ENCODE peak calls at places on chromosome 12, in four cellular contexts. L is GM13976, X is upper lobe of right lung, M is mucosa of descending colon. Z is an unnamed sample.

GRCh38 chr12:108596854-108597558 is 878 bp downstream of the TMEM119 start:
- DNase-seq in L (no peak), X (no peak), M (no peak), Z (no peak)

GRCh38 chr12:98896938-98897337 is 251.8 kb downstream of the APAF1 start:
- DNase-seq in X (no peak), L (no peak), M (no peak), Z (no peak)

GRCh38 chr12:46901464-46902205 is 75.8 kb upstream of the SLC38A4 start:
- DNase-seq in L (no peak), M (no peak), X (no peak), Z (no peak)

GRCh38 chr12:27974735-27975221 is 2.2 kb upstream of the PTHLH start:
- DNase-seq in L (peak; percentile 29), M (no peak), X (no peak), Z (no peak)

GRCh38 chr12:20212658-20213387 is 155.5 kb upstream of the PDE3A start:
- DNase-seq in L (no peak), M (peak; percentile 50), X (peak; percentile 73), Z (peak; percentile 65)

GRCh38 chr12:94867066-94867855 is 136.2 kb downstream of the NDUFA12 start:
- DNase-seq in X (no peak), L (peak; percentile 54), M (no peak), Z (no peak)

GRCh38 chr12:4290011-4290790 is 16.6 kb downstream of the CCND2 start:
- DNase-seq in X (no peak), M (no peak), L (no peak), Z (no peak)

GRCh38 chr12:13289644-13290285 is 93.2 kb downstream of the EMP1 start:
- DNase-seq in X (no peak), L (no peak), M (no peak), Z (no peak)

GRCh38 chr12:121989266-121989950 is 32.3 kb upstream of the BCL7A start:
- DNase-seq in M (no peak), X (no peak), L (no peak), Z (no peak)

GRCh38 chr12:19402743-19403400 is 36.4 kb upstream of the AEBP2 start:
- DNase-seq in X (peak; percentile 72), M (no peak), L (no peak), Z (no peak)

GRCh38 chr12:11856971-11857370 is 207.5 kb downstream of the ETV6 start:
- DNase-seq in X (no peak), M (no peak), L (no peak), Z (no peak)

GRCh38 chr12:91099373-91099772 is 11.9 kb downstream of the LUM start:
- DNase-seq in L (no peak), M (no peak), X (no peak), Z (no peak)

GRCh38 chr12:13181375-13182070 is 15.0 kb upstream of the EMP1 start:
- DNase-seq in X (no peak), L (no peak), M (no peak), Z (no peak)

GRCh38 chr12:19021646-19022045 is 107.9 kb upstream of the PLEKHA5 start:
- DNase-seq in L (no peak), M (no peak), X (no peak), Z (no peak)

GRCh38 chr12:107515446-107515958 is 170.1 kb upstream of the PWP1 start:
- DNase-seq in M (no peak), L (no peak), X (no peak), Z (no peak)

GRCh38 chr12:57846577-57847319 is at the start of gene CTDSP2:
- DNase-seq in L (peak; percentile 98), X (peak; percentile 99), M (peak; percentile 99), Z (peak; percentile 100)

GRCh38 chr12:1179128-1179527 is 188.1 kb downstream of the ERC1 start:
- DNase-seq in X (no peak), L (no peak), M (no peak), Z (no peak)

GRCh38 chr12:58416211-58416610 is 474.8 kb downstream of the ATP23 start:
- DNase-seq in M (no peak), L (no peak), X (no peak), Z (no peak)

GRCh38 chr12:533718-534117 is 74.0 kb downstream of the B4GALNT3 start:
- DNase-seq in L (no peak), X (no peak), M (no peak), Z (no peak)

GRCh38 chr12:2180737-2181082 is 127.9 kb downstream of the CACNA1C start:
- DNase-seq in X (no peak), L (no peak), M (no peak), Z (no peak)

GRCh38 chr12:95522692-95523091 is 28.6 kb downstream of the USP44 start:
- DNase-seq in X (no peak), L (no peak), M (no peak), Z (no peak)

GRCh38 chr12:112906712-112907414 is at the start of gene OAS1:
- DNase-seq in L (peak; percentile 72), X (no peak), M (peak; percentile 46), Z (peak; percentile 68)

DNA sequence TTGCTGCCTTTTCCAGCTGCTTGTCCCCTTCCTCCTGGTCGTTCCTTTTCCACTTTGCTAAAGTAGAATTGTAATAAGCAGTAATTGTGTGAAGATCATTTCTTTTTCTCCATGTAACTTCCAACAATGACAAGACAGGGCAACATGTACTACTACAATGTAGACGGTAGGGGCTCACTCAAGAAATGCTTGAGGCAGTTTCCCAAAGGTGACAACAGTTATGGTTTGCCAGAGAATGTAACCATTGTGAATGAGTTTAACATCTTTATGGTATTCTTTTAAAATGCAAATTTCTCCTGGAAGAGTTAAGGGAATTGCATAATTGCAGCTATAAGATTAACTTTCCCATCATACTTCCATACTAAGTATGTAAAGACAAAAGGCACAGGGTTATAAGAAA is 23.8 kb upstream of the PHLDA1 start:
- DNase-seq in X (no peak), M (no peak), L (no peak), Z (no peak)
- TF ChIP-seq CTCF in X (no peak), M (no peak), L (no peak), Z (no peak)

DNA sequence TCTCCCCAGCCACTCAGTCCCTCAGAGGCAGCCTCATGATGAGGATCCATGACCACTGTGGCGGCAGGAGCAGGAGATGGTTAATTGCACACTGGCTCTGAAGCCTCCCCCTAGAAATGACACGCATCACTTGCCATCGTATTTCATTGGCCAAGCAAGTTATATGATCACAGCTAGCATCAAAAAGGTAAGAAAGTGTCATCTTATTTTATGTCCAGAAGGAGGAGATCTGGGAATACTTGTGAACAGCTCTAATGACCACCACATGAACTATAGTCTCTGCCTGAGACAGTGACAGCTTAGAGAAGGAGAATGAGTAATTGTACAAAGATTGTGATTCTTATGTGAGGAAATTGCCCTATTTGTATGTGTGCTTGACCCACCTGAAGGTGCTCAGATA is 363.4 kb downstream of the NUAK1 start:
- DNase-seq in M (no peak), X (no peak), L (no peak), Z (no peak)
- TF ChIP-seq CTCF in M (no peak), X (peak; percentile 5), L (no peak), Z (no peak)

GRCh38 chr12:54824402-54824801 is 29.9 kb upstream of the MUCL1 start:
- DNase-seq in X (no peak), M (no peak), L (no peak), Z (no peak)
- TF ChIP-seq CTCF in X (peak; percentile 14), M (no peak), L (no peak), Z (peak; percentile 34)

GRCh38 chr12:24591079-24591626 is 357.7 kb downstream of the BCAT1 start:
- DNase-seq in M (no peak), L (no peak), X (no peak), Z (no peak)

GRCh38 chr12:24596768-24597388 is 352.0 kb downstream of the BCAT1 start:
- DNase-seq in M (no peak), L (peak; percentile 31), X (no peak), Z (no peak)

GRCh38 chr12:24592048-24592447 is 356.9 kb downstream of the BCAT1 start:
- DNase-seq in M (no peak), L (no peak), X (no peak), Z (no peak)

GRCh38 chr12:24599737-24600136 is 349.2 kb downstream of the BCAT1 start:
- DNase-seq in L (no peak), M (no peak), X (no peak), Z (no peak)

DNA sequence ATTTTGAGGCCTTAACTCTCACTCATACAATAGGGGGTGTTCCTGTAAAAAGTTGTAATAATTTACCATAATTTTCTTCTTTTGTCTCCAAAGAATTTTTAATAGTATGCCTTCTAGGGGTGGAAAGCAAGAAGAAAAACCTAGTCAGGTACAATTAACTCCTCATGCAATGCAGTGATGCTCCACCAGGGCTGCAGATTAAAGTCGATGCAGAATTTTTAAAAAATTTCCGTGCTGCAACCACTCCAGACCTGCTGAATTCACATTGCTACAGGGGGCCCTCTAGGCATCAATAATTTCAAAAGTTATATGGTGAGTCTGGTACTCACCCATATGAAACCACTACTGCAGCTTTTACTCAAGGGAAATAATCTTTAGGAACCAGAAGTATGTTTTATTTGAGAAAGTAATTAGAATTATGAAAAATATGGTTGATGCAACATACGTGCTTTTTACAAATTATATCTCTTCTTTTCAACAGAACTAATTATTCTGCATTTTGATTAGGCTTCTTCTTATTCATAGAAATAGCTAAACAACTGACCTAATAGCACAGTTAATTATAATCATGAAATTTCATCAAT is 353.2 kb downstream of the BCAT1 start:
- DNase-seq in M (no peak), L (no peak), X (no peak), Z (no peak)
- TF ChIP-seq CTCF in M (no peak), L (no peak), X (peak; percentile 9), Z (no peak)

GRCh38 chr12:125533434-125534029 is 468.3 kb downstream of the AACS start:
- DNase-seq in M (peak; percentile 53), X (peak; percentile 73), L (peak; percentile 72), Z (peak; percentile 25)
- TF ChIP-seq CTCF in M (peak; percentile 46), X (peak; percentile 74), L (peak; percentile 75), Z (peak; percentile 54)

GRCh38 chr12:68467514-68467913 is 135.4 kb upstream of the MDM1 start:
- DNase-seq in M (no peak), X (no peak), L (no peak), Z (no peak)

GRCh38 chr12:68474467-68475204 is 136.1 kb upstream of the RAP1B start:
- DNase-seq in L (no peak), M (no peak), X (no peak), Z (no peak)

GRCh38 chr12:68470664-68471328 is 138.6 kb upstream of the MDM1 start:
- DNase-seq in X (no peak), L (no peak), M (no peak), Z (no peak)

GRCh38 chr12:68468036-68468435 is 135.9 kb upstream of the MDM1 start:
- DNase-seq in X (no peak), L (no peak), M (no peak), Z (no peak)

DNA sequence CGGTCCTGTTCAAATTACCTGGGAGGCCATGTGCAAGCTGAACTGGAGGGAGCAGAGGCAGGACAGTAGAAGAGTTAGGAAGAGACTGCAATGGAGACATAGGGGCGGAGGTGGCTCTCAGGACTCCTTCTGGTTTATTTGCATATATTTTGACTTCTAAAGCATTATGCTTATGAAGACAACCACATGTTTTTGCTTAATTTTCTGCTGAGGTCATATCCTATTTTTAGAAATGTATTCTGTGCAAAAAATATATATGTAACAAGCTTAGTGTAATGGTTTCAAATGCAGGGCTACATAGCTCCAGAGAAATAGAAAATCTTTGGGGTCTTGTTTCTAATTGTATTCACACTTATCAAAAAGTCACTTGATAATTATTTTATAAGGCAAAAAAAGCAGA is 137.0 kb upstream of the MDM1 start:
- DNase-seq in L (no peak), X (no peak), M (no peak), Z (no peak)
- TF ChIP-seq CTCF in L (no peak), X (no peak), M (no peak), Z (no peak)

GRCh38 chr12:49720214-49720613 is 13.0 kb upstream of the FMNL3 start:
- DNase-seq in L (no peak), X (no peak), M (no peak), Z (no peak)
- TF ChIP-seq CTCF in L (no peak), X (no peak), M (no peak), Z (no peak)